ENCODE peak calls at places on chromosome 13, in four cellular contexts. P, C, M and J are unnamed samples. For H3K4me1, the result is how much of the 10 kb centered on the place peaks cover.

GRCh38 chr13:20798027-20798426 is 24.3 kb upstream of the EEF1AKMT1 start:
- DNase-seq in M (no peak), P (no peak), C (no peak), J (no peak)

GRCh38 chr13:44331912-44332840 is 41.4 kb upstream of the SERP2 start:
- DNase-seq in C (peak), P (no peak), M (peak), J (peak)

GRCh38 chr13:23609414-23610186 is 39.4 kb downstream of the TNFRSF19 start:
- DNase-seq in C (peak), P (no peak), M (peak), J (no peak)

GRCh38 chr13:52161193-52161646 is 1.8 kb upstream of the NEK3 start:
- DNase-seq in P (no peak), M (no peak), C (no peak), J (no peak)

GRCh38 chr13:114095486-114095885 is 36.9 kb downstream of the RASA3 start:
- DNase-seq in C (peak), M (peak), P (no peak), J (peak)

GRCh38 chr13:41544824-41545707 is 87.7 kb downstream of the RGCC start:
- DNase-seq in P (no peak), C (no peak), M (no peak), J (no peak)

GRCh38 chr13:102035969-102036368 is 365.9 kb downstream of the FGF14 start:
- DNase-seq in C (no peak), P (no peak), M (no peak), J (no peak)

GRCh38 chr13:31951215-31951678 is 80.3 kb upstream of the FRY start:
- DNase-seq in P (peak), M (peak), C (no peak), J (peak)

GRCh38 chr13:43783820-43784219 is 3.0 kb downstream of the ENOX1 start:
- DNase-seq in M (no peak), P (no peak), C (no peak), J (no peak)

GRCh38 chr13:96673825-96674224 is 320.5 kb downstream of the OXGR1 start:
- DNase-seq in M (no peak), P (no peak), C (no peak), J (no peak)

GRCh38 chr13:97696921-97697320 is 256.6 kb upstream of the IPO5 start:
- DNase-seq in P (no peak), C (no peak), M (no peak), J (no peak)

GRCh38 chr13:35356572-35356971 is 119.9 kb downstream of the MAB21L1 start:
- DNase-seq in C (no peak), P (no peak), M (no peak), J (no peak)

GRCh38 chr13:23956106-23956505 is 58.8 kb upstream of the C1QTNF9B start:
- DNase-seq in M (no peak), C (no peak), P (no peak), J (no peak)

GRCh38 chr13:46648166-46648607 is 95.2 kb downstream of the LRCH1 start:
- DNase-seq in P (no peak), M (no peak), C (no peak), J (no peak)

GRCh38 chr13:97364031-97364430 is 69.9 kb upstream of the RAP2A start:
- DNase-seq in C (no peak), P (no peak), M (no peak), J (no peak)

GRCh38 chr13:111328803-111329410 is 8.5 kb downstream of the TEX29 start:
- DNase-seq in P (no peak), C (no peak), M (no peak), J (no peak)

DNA sequence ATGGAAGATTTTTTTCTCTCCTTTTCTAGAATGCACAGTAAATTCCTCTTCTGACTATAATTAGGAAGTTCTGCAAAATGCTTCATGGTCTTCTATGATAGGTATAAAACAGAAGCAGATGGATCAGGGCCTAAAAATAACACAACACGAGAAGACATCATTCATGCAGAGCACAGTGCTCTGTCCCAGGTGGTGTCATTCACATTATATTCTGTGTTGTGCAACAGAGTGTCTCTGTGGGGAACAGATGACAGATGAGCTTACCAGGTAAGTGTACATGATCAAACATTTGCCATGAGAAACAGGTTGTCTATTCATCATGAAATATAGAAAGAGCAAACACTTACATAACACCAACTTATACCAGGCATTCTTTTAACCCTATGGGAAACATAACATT is 288.3 kb downstream of the KCTD12 start:
- DNase-seq in C (no peak), M (no peak), P (no peak), J (no peak)
- H3K4me1 ChIP-seq in C (under half), M (under half), P (under half), J (under half)

DNA sequence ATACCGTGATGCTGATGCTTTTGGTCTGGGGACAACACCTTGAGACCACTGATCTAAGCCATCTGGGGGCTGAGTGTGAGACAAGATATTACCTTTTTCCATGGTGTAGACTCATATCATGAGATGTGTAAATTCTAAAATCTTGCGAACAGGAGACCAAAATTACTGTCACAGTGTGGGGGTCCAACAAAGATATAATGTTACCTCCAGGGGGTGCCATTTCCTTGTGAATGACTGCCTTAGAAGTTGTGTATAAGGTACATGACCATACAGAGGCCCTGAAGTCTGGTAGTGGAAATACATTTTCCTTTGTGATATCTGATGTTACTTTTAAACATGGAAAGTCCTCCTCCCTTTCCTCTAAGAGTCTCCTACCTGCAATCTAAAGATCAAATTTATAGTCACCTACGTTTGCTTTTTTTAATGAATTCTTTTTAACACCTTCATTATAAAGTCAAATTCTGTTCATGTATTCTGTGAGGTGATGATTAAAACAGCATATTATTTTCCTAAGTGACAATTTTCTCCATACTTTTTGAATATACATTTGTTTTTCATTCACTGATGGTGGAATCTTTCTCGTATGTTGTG is 113.5 kb downstream of the RFC3 start:
- DNase-seq in M (no peak), C (no peak), P (no peak), J (no peak)
- TF ChIP-seq CTCF in M (peak), C (peak), P (peak), J (peak)

GRCh38 chr13:99357920-99358319 is 50.7 kb upstream of the GPR183 start:
- DNase-seq in P (no peak), C (no peak), M (no peak), J (no peak)

GRCh38 chr13:99354371-99354951 is 47.3 kb upstream of the GPR183 start:
- DNase-seq in P (no peak), M (no peak), C (no peak), J (no peak)

GRCh38 chr13:99355267-99356215 is 48.3 kb upstream of the GPR183 start:
- DNase-seq in C (no peak), M (no peak), P (no peak), J (no peak)

GRCh38 chr13:99357149-99357596 is 50.0 kb upstream of the GPR183 start:
- DNase-seq in C (no peak), P (no peak), M (no peak), J (peak)

GRCh38 chr13:99356216-99357089 is 49.3 kb upstream of the GPR183 start:
- DNase-seq in P (peak), M (no peak), C (peak), J (peak)
- H3K4me1 ChIP-seq in P (under half), M (under half), C (under half), J (under half)

GRCh38 chr13:107271226-107271625 is 703.3 kb upstream of the ARGLU1 start:
- DNase-seq in C (no peak), P (no peak), M (no peak), J (no peak)
- TF ChIP-seq CTCF in C (no peak), P (no peak), M (no peak), J (no peak)

GRCh38 chr13:49373699-49374098 is 70.2 kb downstream of the CAB39L start:
- DNase-seq in C (no peak), M (no peak), P (no peak), J (no peak)
- H3K4me1 ChIP-seq in C (under half), M (under half), P (under half), J (under half)

GRCh38 chr13:48873598-48873997 is 102.1 kb upstream of the FNDC3A start:
- DNase-seq in P (no peak), C (no peak), M (no peak), J (no peak)
- TF ChIP-seq CTCF in P (no peak), C (no peak), M (no peak), J (no peak)

GRCh38 chr13:84702174-84702573 is 819.9 kb upstream of the SLITRK1 start:
- DNase-seq in C (no peak), P (no peak), M (no peak), J (no peak)
- H3K4me1 ChIP-seq in C (under half), P (under half), M (under half), J (under half)

GRCh38 chr13:26743971-26744370 is 16.6 kb downstream of the GPR12 start:
- DNase-seq in P (no peak), C (no peak), M (no peak), J (no peak)

GRCh38 chr13:26749285-26749684 is 11.3 kb downstream of the GPR12 start:
- DNase-seq in C (no peak), P (no peak), M (no peak), J (no peak)

GRCh38 chr13:26752671-26753070 is 7.9 kb downstream of the GPR12 start:
- DNase-seq in P (no peak), M (no peak), C (no peak), J (no peak)

DNA sequence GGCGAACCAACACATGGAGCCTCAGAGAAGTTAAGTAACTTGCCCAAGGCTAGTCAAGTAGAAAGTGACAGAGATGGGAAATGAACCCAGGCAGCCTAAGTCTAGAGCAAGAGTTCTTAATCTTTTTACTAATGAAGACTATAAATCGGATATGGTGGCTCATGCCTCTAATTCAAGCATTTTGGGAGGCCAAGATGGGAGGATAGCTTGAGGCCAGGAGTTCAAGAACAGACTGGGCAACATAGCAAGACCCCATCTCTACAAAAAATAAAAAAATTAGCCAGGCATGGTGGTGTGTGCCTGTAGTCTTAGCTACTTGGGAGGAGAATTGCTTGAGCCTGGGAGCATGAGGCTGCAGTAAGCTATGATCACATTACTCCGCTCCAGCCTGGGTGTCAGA is 10.7 kb downstream of the GPR12 start:
- DNase-seq in M (no peak), C (no peak), P (no peak), J (no peak)
- TF ChIP-seq CTCF in M (no peak), C (no peak), P (no peak), J (no peak)

GRCh38 chr13:33640832-33641231 is 177.1 kb upstream of the RFC3 start:
- DNase-seq in C (no peak), M (no peak), P (no peak), J (no peak)

GRCh38 chr13:33639640-33640080 is 178.3 kb upstream of the RFC3 start:
- DNase-seq in M (no peak), C (no peak), P (no peak), J (no peak)

GRCh38 chr13:33637978-33638743 is 179.8 kb upstream of the RFC3 start:
- DNase-seq in C (no peak), M (no peak), P (no peak), J (no peak)

GRCh38 chr13:33636955-33637670 is 180.8 kb upstream of the RFC3 start:
- DNase-seq in C (no peak), P (no peak), M (no peak), J (no peak)

GRCh38 chr13:33639158-33639557 is 178.8 kb upstream of the RFC3 start:
- DNase-seq in P (no peak), M (no peak), C (peak), J (peak)
- H3K4me1 ChIP-seq in P (under half), M (under half), C (under half), J (under half)

DNA sequence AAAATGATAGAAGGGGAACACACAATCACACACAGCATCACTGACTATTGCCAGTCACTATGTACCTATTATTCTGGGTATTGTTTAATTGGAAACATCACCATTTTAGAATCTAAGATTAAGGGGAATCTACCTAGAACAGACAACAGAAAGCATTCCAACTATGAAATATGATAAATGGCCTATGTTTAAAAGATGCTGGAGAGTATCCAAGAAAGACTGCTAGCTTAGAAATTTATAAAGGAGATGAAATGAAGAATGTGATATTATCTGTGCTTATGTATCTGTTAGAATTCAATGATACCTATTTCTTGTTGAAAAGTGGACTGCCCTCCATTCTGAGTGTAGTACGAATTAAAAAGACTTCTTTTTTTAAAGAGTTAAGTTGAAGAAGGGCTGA is 50.5 kb downstream of the KCNRG start:
- DNase-seq in M (no peak), C (no peak), P (no peak), J (no peak)
- TF ChIP-seq CTCF in M (no peak), C (no peak), P (no peak), J (no peak)